ENCODE peak calls at places on chromosomes 12 and 14, in seven cellular contexts. G is NCI-H1694, X is amniotic stem cell, N is lung, Q is amygdala, S is RPMI8226, J is NCI-H1436. T is an unnamed sample.
A peak's percentile ranks its signal among the peaks of the same experiment; 100 is the strongest.

GRCh38 chr14:59017285-59017965 is 171.0 kb upstream of the DAAM1 start:
- DNase-seq in J (no peak), G (no peak), X (no peak), S (no peak), Q (no peak), N (no peak), T (no peak)

GRCh38 chr14:32808574-32809098 is 130.0 kb upstream of the NPAS3 start:
- DNase-seq in Q (peak; percentile 7), G (peak; percentile 76), J (no peak), S (no peak), X (no peak), N (no peak), T (no peak)

GRCh38 chr12:26338574-26339572 is 143.5 kb downstream of the SSPN start:
- DNase-seq in S (no peak), Q (peak; percentile 54), G (no peak), N (no peak), J (no peak), X (no peak), T (no peak)

GRCh38 chr14:105939810-105940508 is 413.6 kb downstream of the TMEM121 start:
- DNase-seq in X (no peak), J (no peak), N (peak; percentile 19), G (no peak), Q (no peak), S (no peak), T (no peak)

GRCh38 chr12:20588057-20588456 is 107.1 kb upstream of the SLCO1C1 start:
- DNase-seq in Q (peak; percentile 59), X (no peak), S (peak; percentile 59), N (no peak), G (peak; percentile 80), J (peak; percentile 80), T (no peak)

GRCh38 chr12:5430639-5431603 is 987 bp upstream of the NTF3 start:
- DNase-seq in S (peak; percentile 70), X (no peak), N (no peak), Q (no peak), J (no peak), G (no peak), T (no peak)

GRCh38 chr14:104461676-104462443 is 117.7 kb upstream of the C14orf180 start:
- DNase-seq in Q (no peak), S (no peak), X (no peak), G (peak; percentile 17), N (peak; percentile 16), J (no peak), T (no peak)

GRCh38 chr14:22039938-22040780 is 366.5 kb upstream of the OR4E1 start:
- DNase-seq in Q (no peak), X (no peak), N (no peak), G (no peak), J (no peak), S (no peak), T (peak; percentile 16)

GRCh38 chr12:104377507-104377812 is 73.9 kb downstream of the EID3 start:
- DNase-seq in N (no peak), X (no peak), Q (no peak), G (no peak), J (no peak), S (no peak), T (no peak)

GRCh38 chr12:109925185-109925835 is 25.2 kb downstream of the TCHP start:
- DNase-seq in Q (no peak), J (no peak), X (no peak), S (no peak), G (no peak), N (no peak), T (no peak)

GRCh38 chr12:127284021-127284420 is 982.9 kb upstream of the TMEM132C start:
- DNase-seq in S (no peak), X (no peak), J (no peak), G (no peak), N (no peak), Q (no peak), T (no peak)

GRCh38 chr12:91769736-91770135 is 375.9 kb downstream of the BTG1 start:
- DNase-seq in Q (no peak), S (no peak), G (no peak), J (no peak), X (no peak), N (no peak), T (no peak)

GRCh38 chr12:120292661-120293531 is at the start of gene RNU4-1:
- DNase-seq in Q (peak; percentile 69), N (peak; percentile 82), J (peak; percentile 86), G (peak; percentile 88), S (peak; percentile 90), X (peak; percentile 84), T (peak; percentile 74)

GRCh38 chr14:74018704-74019407 is at the start of the genes BBOF1 and ENTPD5:
- DNase-seq in X (peak; percentile 84), J (peak; percentile 71), Q (peak; percentile 81), G (peak; percentile 60), S (peak; percentile 88), N (peak; percentile 78), T (peak; percentile 79)

T was measured in effector CD4-positive, alpha-beta T cell.